ENCODE peak calls at places on chromosomes 2 and 18, in seven cellular contexts. O is heart left ventricle, R is psoas muscle, P is pancreas, C is colonic mucosa, M is left lung, N is sigmoid colon. W is an unnamed sample. For H3K9me3, the result is how much of the 10 kb centered on the place peaks cover.

GRCh38 chr2:6973895-6974545 is 56.8 kb downstream of the RNF144A start:
- DNase-seq in O (no peak), R (no peak), P (no peak), C (no peak), M (no peak), N (no peak), W (no peak)

GRCh38 chr2:38168710-38169480 is 92.9 kb upstream of the CYP1B1 start:
- DNase-seq in O (no peak), R (no peak), P (no peak), C (no peak), M (no peak), N (no peak), W (no peak)

GRCh38 chr2:100924520-100925451 is 77.3 kb upstream of the RPL31 start:
- DNase-seq in O (peak), R (no peak), P (no peak), C (peak), M (no peak), N (no peak), W (peak)

GRCh38 chr2:20596973-20597867 is 53.7 kb downstream of the HS1BP3 start:
- DNase-seq in O (peak), R (peak), P (no peak), C (no peak), M (peak), N (peak), W (peak)

GRCh38 chr2:38423763-38424162 is 46.7 kb upstream of the ATL2 start:
- DNase-seq in O (no peak), R (no peak), P (no peak), C (no peak), M (no peak), N (no peak), W (no peak)

GRCh38 chr18:44079602-44080001 is 601.1 kb upstream of the SETBP1 start:
- DNase-seq in O (no peak), R (no peak), P (no peak), C (no peak), M (no peak), N (no peak), W (peak)

GRCh38 chr2:144694456-144694855 is 174.5 kb upstream of the ZEB2 start:
- DNase-seq in O (no peak), R (no peak), P (no peak), C (no peak), M (no peak), N (no peak), W (no peak)

GRCh38 chr2:187959821-187960220 is 331.9 kb upstream of the GULP1 start:
- DNase-seq in O (no peak), R (no peak), P (no peak), C (no peak), M (no peak), N (no peak), W (no peak)

GRCh38 chr2:128628206-128628605 is 309.5 kb upstream of the HS6ST1 start:
- DNase-seq in O (no peak), R (no peak), P (no peak), C (no peak), M (peak), N (peak), W (no peak)

GRCh38 chr18:31510319-31510718 is 12.3 kb downstream of the DSG2 start:
- DNase-seq in O (no peak), R (no peak), P (no peak), C (no peak), M (no peak), N (no peak), W (no peak)

GRCh38 chr2:206616141-206616540 is 26.1 kb upstream of the FAM237A start:
- DNase-seq in O (no peak), R (no peak), P (no peak), C (no peak), M (no peak), N (no peak), W (no peak)

GRCh38 chr18:48539406-48540328 is 836 bp downstream of the CTIF start:
- DNase-seq in O (peak), R (peak), P (no peak), C (peak), M (no peak), N (peak), W (peak)

GRCh38 chr2:70514612-70515055 is 39.0 kb downstream of the TGFA start:
- DNase-seq in O (peak), R (no peak), P (peak), C (peak), M (peak), N (no peak), W (no peak)

GRCh38 chr2:121338281-121338680 is 53.3 kb upstream of the TFCP2L1 start:
- DNase-seq in O (no peak), R (no peak), P (no peak), C (no peak), M (no peak), N (peak), W (no peak)

GRCh38 chr2:31979966-31980365 is 30.8 kb downstream of the MEMO1 start:
- DNase-seq in O (no peak), R (no peak), P (no peak), C (no peak), M (no peak), N (no peak), W (no peak)

GRCh38 chr2:36459725-36460137 is 104.2 kb downstream of the CRIM1 start:
- DNase-seq in O (peak), R (no peak), P (peak), C (peak), M (no peak), N (no peak), W (peak)

DNA sequence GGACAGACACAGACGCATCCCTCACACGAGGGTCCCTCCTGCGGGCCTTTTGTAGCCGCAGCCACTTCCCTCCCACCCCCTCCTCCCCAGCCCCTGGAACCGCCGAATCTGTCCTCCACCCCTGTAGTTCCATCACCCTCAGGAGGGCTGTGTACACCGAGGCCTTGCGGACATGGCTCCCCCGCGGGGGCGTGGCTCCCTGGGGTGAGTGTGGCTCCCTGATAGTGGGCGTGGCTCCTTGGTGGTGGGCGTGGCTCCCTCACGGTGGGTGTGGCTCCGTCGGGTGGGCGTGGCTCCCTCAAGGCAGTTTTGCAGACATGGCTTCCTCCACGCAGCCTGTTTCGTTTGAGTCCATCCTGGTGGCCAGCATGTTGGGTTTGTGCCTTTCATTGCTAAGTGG is 420.7 kb upstream of the SALL3 start:
- DNase-seq in O (no peak), R (no peak), P (no peak), C (no peak), M (no peak), N (no peak), W (peak)
- TF ChIP-seq CTCF in O (no peak), R (no peak), P (no peak), C (no peak), M (no peak), N (no peak), W (no peak)

GRCh38 chr18:71784777-71785176 is 759.4 kb downstream of the CBLN2 start:
- DNase-seq in O (no peak), R (no peak), P (no peak), C (peak), M (no peak), N (no peak), W (peak)
- H3K9me3 ChIP-seq in O (under half), R (under half), P (under half), C (under half), M (under half), N (under half), W (under half)

GRCh38 chr18:34866310-34866709 is 156.2 kb downstream of the DTNA start:
- DNase-seq in O (no peak), R (no peak), P (no peak), C (no peak), M (no peak), N (no peak), W (no peak)

GRCh38 chr18:34867520-34867919 is 157.4 kb downstream of the DTNA start:
- DNase-seq in O (peak), R (no peak), P (no peak), C (no peak), M (no peak), N (no peak), W (no peak)

GRCh38 chr18:34864836-34865497 is 154.9 kb downstream of the DTNA start:
- DNase-seq in O (no peak), R (no peak), P (no peak), C (no peak), M (no peak), N (no peak), W (no peak)

GRCh38 chr18:34870916-34871315 is 160.8 kb downstream of the DTNA start:
- DNase-seq in O (no peak), R (no peak), P (no peak), C (no peak), M (no peak), N (no peak), W (no peak)

DNA sequence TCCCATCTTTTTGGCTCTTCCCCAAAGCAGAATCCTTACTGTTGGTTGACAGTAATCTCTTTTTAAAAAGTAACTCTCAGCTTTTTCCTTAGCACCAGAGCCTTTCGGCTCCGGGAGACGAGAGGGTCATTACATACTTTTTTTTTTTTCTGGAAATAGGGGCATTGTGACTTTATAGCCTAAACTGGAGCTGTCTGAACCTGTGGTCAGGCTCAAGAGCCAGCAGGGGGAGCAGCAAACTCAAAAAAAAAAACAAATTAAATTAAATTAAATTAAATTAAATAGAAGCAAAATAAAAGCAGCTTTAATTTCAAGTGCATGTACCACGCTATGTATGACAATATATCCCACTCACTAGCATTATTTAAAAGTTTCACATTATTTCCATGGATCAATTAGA is 156.6 kb downstream of the DTNA start:
- DNase-seq in O (no peak), R (no peak), P (no peak), C (no peak), M (no peak), N (no peak), W (no peak)
- TF ChIP-seq CTCF in O (peak), R (peak), P (peak), C (peak), M (peak), N (no peak), W (peak)

GRCh38 chr2:4882421-4882820 is 809.8 kb upstream of the SOX11 start:
- DNase-seq in O (no peak), R (no peak), P (no peak), C (no peak), M (no peak), N (no peak), W (no peak)

GRCh38 chr2:4884117-4884571 is 808.0 kb upstream of the SOX11 start:
- DNase-seq in O (no peak), R (no peak), P (no peak), C (no peak), M (no peak), N (no peak), W (no peak)

DNA sequence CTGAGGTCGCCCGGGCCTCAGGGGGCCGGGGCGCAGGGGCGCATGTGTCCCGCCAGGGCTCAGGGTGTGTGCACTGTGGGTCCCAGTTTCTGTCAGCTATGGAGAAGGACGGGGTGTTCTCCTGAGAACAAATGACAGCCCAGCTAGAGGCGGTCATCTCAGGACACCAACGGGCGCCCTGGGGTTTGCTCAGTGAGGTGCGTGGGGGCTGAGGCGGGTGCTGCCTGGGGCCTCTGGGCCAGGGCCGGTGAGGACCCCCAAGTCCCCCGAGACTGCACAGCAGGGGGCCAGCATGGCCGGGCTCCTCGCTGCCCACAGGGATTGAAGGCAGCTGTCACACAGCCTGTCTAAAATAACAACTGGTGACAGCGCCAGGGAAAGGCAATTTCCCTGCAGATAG is 808.8 kb upstream of the SOX11 start:
- DNase-seq in O (no peak), R (no peak), P (no peak), C (no peak), M (no peak), N (no peak), W (no peak)
- H3K9me3 ChIP-seq in O (under half), R (under half), P (under half), C (under half), M (under half), N (under half), W (under half)

GRCh38 chr2:227325056-227325823 is at the start of gene MFF:
- DNase-seq in O (peak), R (peak), P (peak), C (peak), M (peak), N (peak), W (peak)

GRCh38 chr2:227326783-227327182 is 1.7 kb downstream of the MFF start:
- DNase-seq in O (no peak), R (no peak), P (no peak), C (no peak), M (no peak), N (no peak), W (no peak)

GRCh38 chr2:227323818-227324217 is 1.2 kb upstream of the MFF start:
- DNase-seq in O (no peak), R (no peak), P (no peak), C (no peak), M (no peak), N (no peak), W (no peak)

GRCh38 chr2:227324671-227325055 is 388 bp upstream of the MFF start:
- DNase-seq in O (no peak), R (no peak), P (no peak), C (peak), M (no peak), N (no peak), W (no peak)

DNA sequence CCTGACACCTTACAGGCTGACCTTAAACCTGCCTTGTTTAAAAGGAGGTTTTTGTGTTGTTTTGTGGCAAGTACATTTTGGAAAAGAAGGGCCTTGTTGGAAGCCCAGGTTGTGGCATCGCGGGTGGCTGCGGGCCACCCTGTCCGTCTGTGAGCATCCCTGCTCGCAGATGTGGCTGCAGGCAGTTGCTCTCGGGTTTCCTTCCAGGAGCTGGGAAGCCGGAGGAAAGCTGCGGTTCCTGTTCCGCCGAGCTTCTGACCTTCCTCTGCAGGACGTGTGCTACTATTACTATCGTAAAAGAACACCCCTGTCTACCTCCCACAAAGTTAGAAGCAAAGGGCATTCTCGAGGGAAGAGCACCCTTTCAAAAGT is 759 bp downstream of the MFF start:
- DNase-seq in O (peak), R (peak), P (no peak), C (peak), M (peak), N (peak), W (peak)
- TF ChIP-seq CTCF in O (no peak), R (no peak), P (no peak), C (no peak), M (no peak), N (no peak), W (no peak)

DNA sequence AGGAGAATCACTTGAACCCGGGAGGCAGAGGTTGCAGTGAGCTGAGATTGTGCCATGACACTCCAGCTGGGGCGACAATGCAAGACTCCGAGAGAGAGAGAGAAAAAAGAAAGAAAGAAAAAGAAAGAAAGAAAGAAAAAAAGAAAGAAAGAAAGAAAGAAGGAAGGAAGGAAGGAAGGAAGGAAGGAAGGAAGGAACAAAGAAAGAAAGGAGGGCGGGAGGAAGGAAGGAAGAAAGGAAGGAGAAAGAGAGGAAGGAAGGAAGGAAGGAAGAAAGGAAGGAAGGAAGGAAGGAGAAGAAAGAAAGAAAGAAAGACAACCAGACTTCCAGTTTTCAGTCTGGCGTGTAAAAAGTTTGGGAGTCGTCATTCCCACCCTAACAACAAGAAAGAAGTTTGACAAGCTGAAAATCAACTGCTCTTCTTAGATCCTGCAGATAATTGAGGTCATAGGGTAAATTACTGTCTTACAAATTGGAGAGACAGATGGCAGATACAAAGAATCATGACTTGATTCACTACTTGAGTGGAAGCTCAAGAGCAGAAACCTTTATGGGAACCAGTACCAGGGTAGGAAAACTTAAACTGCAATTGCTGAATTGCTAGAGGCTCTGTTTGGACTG is 15.1 kb upstream of the CYP27C1 start:
- DNase-seq in O (no peak), R (no peak), P (no peak), C (no peak), M (no peak), N (no peak), W (no peak)
- H3K9me3 ChIP-seq in O (under half), R (under half), P (under half), C (under half), M (under half), N (under half), W (under half)

DNA sequence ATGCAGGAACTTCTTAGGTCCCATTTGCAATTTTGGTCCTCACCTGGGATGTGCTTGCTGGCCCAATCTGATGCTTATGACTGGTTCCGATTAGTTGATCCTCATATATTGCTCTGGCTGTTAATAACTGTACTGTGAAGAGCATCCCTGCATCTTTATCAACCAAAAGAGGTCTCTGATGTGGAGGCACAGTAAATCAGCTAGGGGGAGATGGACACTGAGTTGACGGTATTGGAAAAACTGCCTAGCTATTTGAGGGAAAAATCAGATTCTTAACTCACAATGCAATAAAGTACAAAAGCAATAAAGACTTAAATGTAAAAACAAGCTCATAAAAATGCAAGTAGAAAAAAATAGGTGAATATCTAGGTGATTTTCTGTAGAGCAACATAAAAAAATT is 188.0 kb upstream of the TCF4 start:
- DNase-seq in O (no peak), R (no peak), P (no peak), C (no peak), M (no peak), N (no peak), W (no peak)
- TF ChIP-seq CTCF in O (peak), R (no peak), P (no peak), C (no peak), M (no peak), N (no peak), W (no peak)

GRCh38 chr2:72579595-72580180 is 246.1 kb downstream of the EXOC6B start:
- DNase-seq in O (no peak), R (no peak), P (no peak), C (no peak), M (no peak), N (no peak), W (no peak)
- H3K9me3 ChIP-seq in O (under half), R (under half), P (under half), C (under half), M (under half), N (under half), W (under half)

GRCh38 chr2:66017763-66018162 is 417.2 kb upstream of the MEIS1 start:
- DNase-seq in O (no peak), R (no peak), P (no peak), C (no peak), M (peak), N (no peak), W (no peak)

GRCh38 chr2:66014450-66014849 is 420.5 kb upstream of the MEIS1 start:
- DNase-seq in O (no peak), R (no peak), P (no peak), C (no peak), M (no peak), N (no peak), W (no peak)

DNA sequence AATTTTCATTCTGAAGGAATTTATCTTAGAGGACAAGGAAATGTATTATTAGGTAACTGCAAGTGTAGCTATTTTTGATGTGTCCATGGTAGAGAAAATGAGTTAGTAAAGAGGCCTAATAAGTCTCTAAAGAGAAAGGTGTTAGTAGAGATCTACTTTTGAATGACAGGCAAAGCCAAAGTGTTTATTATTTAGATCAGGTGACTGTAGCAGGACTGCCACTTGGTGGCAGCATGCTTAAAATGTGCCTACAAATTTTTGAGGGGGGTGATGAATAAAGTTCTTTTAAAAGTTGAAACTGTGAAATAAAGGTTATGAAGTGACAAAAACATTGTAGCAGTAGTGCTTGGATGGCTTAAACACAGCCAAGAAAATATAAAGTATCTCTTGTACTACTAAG is 421.5 kb upstream of the MEIS1 start:
- DNase-seq in O (no peak), R (no peak), P (no peak), C (no peak), M (no peak), N (no peak), W (no peak)
- TF ChIP-seq CTCF in O (no peak), R (peak), P (no peak), C (no peak), M (no peak), N (no peak), W (no peak)

W was measured in testis.